ENCODE peak calls at places on chromosomes 11 and 22, in four cellular contexts. E, Y, V and X are unnamed samples.

GRCh38 chr22:45101828-45102227 is 61.9 kb upstream of the NUP50 start:
- DNase-seq in E (peak), Y (no peak), V (no peak), X (peak)

GRCh38 chr11:59028105-59028504 is 58.0 kb upstream of the GLYATL1B start:
- DNase-seq in E (no peak), Y (no peak), V (no peak), X (no peak)

GRCh38 chr11:8087756-8088155 is 6.7 kb downstream of the TUB start:
- DNase-seq in E (no peak), Y (no peak), V (no peak), X (no peak)

GRCh38 chr11:65653229-65654225 is 9.2 kb downstream of the RELA start:
- DNase-seq in E (peak), Y (no peak), V (no peak), X (no peak)

GRCh38 chr11:118622376-118623290 is 15.2 kb downstream of the PHLDB1 start:
- DNase-seq in E (no peak), Y (no peak), V (no peak), X (no peak)

GRCh38 chr11:117929568-117930207 is 486 bp upstream of the TMPRSS13 start:
- DNase-seq in E (no peak), Y (no peak), V (no peak), X (no peak)

GRCh38 chr11:56849250-56849649 is 100.8 kb upstream of the OR9G4 start:
- DNase-seq in E (no peak), Y (no peak), V (no peak), X (no peak)

GRCh38 chr22:44671742-44672141 is 30.3 kb upstream of the PRR5 start:
- DNase-seq in E (peak), Y (no peak), V (no peak), X (no peak)

GRCh38 chr22:37726240-37726887 is 29.5 kb downstream of the TRIOBP start:
- DNase-seq in E (no peak), Y (no peak), V (no peak), X (no peak)

GRCh38 chr11:30561691-30562412 is 24.3 kb downstream of the MPPED2 start:
- DNase-seq in E (no peak), Y (no peak), V (no peak), X (no peak)

GRCh38 chr11:82767123-82767522 is 33.5 kb upstream of the FAM181B start:
- DNase-seq in E (no peak), Y (no peak), V (no peak), X (no peak)

GRCh38 chr11:107998761-107999160 is 9.9 kb upstream of the CUL5 start:
- DNase-seq in E (no peak), Y (no peak), V (no peak), X (no peak)

GRCh38 chr22:48476599-48476998 is 1351.1 kb downstream of the BRD1 start:
- DNase-seq in E (no peak), Y (no peak), V (no peak), X (no peak)

GRCh38 chr11:17978553-17979287 is 34.1 kb downstream of the SERGEF start:
- DNase-seq in E (peak), Y (peak), V (no peak), X (peak)
- TF ChIP-seq ZNF274 in E (no peak), Y (no peak), V (no peak), X (no peak)

GRCh38 chr11:23540101-23540561 is 679.9 kb upstream of the CCDC179 start:
- DNase-seq in E (peak), Y (peak), V (peak), X (no peak)
- TF ChIP-seq SUZ12 in E (no peak), Y (no peak), V (no peak), X (no peak)

GRCh38 chr11:122440783-122441701 is 214.5 kb upstream of the UBASH3B start:
- DNase-seq in E (no peak), Y (peak), V (no peak), X (peak)

GRCh38 chr11:122435540-122436187 is 219.9 kb upstream of the UBASH3B start:
- DNase-seq in E (no peak), Y (no peak), V (no peak), X (no peak)

GRCh38 chr11:122441702-122442092 is 213.8 kb upstream of the UBASH3B start:
- DNase-seq in E (no peak), Y (no peak), V (no peak), X (no peak)

GRCh38 chr11:122436188-122436555 is 219.3 kb upstream of the UBASH3B start:
- DNase-seq in E (no peak), Y (no peak), V (no peak), X (no peak)

GRCh38 chr11:122439911-122440782 is 215.4 kb upstream of the UBASH3B start:
- DNase-seq in E (peak), Y (peak), V (no peak), X (peak)
- TF ChIP-seq YY1 in E (no peak), Y (no peak), V (no peak), X (no peak)

GRCh38 chr11:105046898-105047579 is 1.9 kb upstream of the CARD16 start:
- DNase-seq in E (peak), Y (no peak), V (no peak), X (peak)
- TF ChIP-seq ZNF274 in E (no peak), Y (no peak), V (no peak), X (no peak)